ENCODE peak calls at places on chromosome 16, in six cellular contexts. V is HFFc6; F is activated CD4-positive, alpha-beta T cell treated with anti-CD3 and anti-CD28 coated beads, Interleukin-2, amount 50 U/mL, for 4 hours; N is T-helper 1 cell; Y is astrocyte of the spinal cord; U is stimulated activated CD8-positive, alpha-beta memory T cell treated with anti-CD3 and anti-CD28 coated beads, Interleukin-2, amount 100 ng/mL, for 1 hour. S is an unnamed sample.

GRCh38 chr16:84986879-84987278 is 24.5 kb downstream of the ZDHHC7 start:
- DNase-seq in V (no peak), F (no peak), N (no peak), Y (no peak), U (no peak), S (no peak)

GRCh38 chr16:73996624-73997339 is 299.8 kb upstream of the PSMD7 start:
- DNase-seq in V (no peak), F (no peak), N (no peak), Y (no peak), U (no peak), S (no peak)

GRCh38 chr16:47866431-47866830 is 289.4 kb downstream of the ABCC12 start:
- DNase-seq in V (no peak), F (no peak), N (no peak), Y (peak), U (no peak), S (peak)

GRCh38 chr16:29916979-29917378 is 9.0 kb downstream of the KCTD13 start:
- DNase-seq in V (no peak), F (no peak), N (no peak), Y (no peak), U (no peak), S (no peak)

GRCh38 chr16:4193920-4194319 is 48.0 kb downstream of the SRL start:
- DNase-seq in V (no peak), F (no peak), N (no peak), Y (no peak), U (no peak), S (no peak)

GRCh38 chr16:81276323-81276722 is 37.8 kb downstream of the BCO1 start:
- DNase-seq in V (no peak), F (no peak), N (no peak), Y (no peak), U (no peak), S (no peak)

GRCh38 chr16:86251682-86252081 is 258.6 kb upstream of the FOXF1 start:
- DNase-seq in V (no peak), F (no peak), N (no peak), Y (no peak), U (no peak), S (no peak)

GRCh38 chr16:86549893-86550190 is 5.2 kb downstream of the MTHFSD start:
- DNase-seq in V (no peak), F (no peak), N (no peak), Y (no peak), U (no peak), S (no peak)

GRCh38 chr16:13935408-13935807 is 15.5 kb downstream of the ERCC4 start:
- DNase-seq in V (no peak), F (no peak), N (no peak), Y (no peak), U (no peak), S (no peak)

GRCh38 chr16:81697886-81698635 is 81.0 kb upstream of the PLCG2 start:
- DNase-seq in V (no peak), F (no peak), N (no peak), Y (peak), U (no peak), S (no peak)

GRCh38 chr16:30777591-30778297 is 9.3 kb downstream of the ZNF629 start:
- DNase-seq in V (no peak), F (no peak), N (no peak), Y (no peak), U (no peak), S (no peak)

GRCh38 chr16:26175944-26176343 is 484.2 kb downstream of the HS3ST4 start:
- DNase-seq in V (no peak), F (no peak), N (no peak), Y (no peak), U (no peak), S (no peak)

GRCh38 chr16:89946515-89946914 is 2.0 kb upstream of the DEF8 start:
- DNase-seq in V (no peak), F (no peak), N (no peak), Y (no peak), U (no peak), S (no peak)

GRCh38 chr16:53626816-53627215 is 76.8 kb downstream of the RPGRIP1L start:
- DNase-seq in V (no peak), F (no peak), N (no peak), Y (no peak), U (no peak), S (no peak)

GRCh38 chr16:56237451-56237930 is 46.2 kb downstream of the GNAO1 start:
- DNase-seq in V (no peak), F (no peak), N (no peak), Y (no peak), U (no peak), S (no peak)

GRCh38 chr16:35207059-35207999 is 1747.9 kb downstream of the TP53TG3F start:
- DNase-seq in V (no peak), F (no peak), N (no peak), Y (no peak), U (no peak), S (no peak)

GRCh38 chr16:85082553-85083050 is 29.7 kb downstream of the CIBAR2 start:
- DNase-seq in V (no peak), F (no peak), N (no peak), Y (no peak), U (no peak), S (no peak)

GRCh38 chr16:46972429-46972970 is 974 bp downstream of the DNAJA2 start:
- DNase-seq in V (peak), F (no peak), N (peak), Y (peak), U (no peak), S (peak)

GRCh38 chr16:64421515-64421914 is 700.3 kb downstream of the CDH11 start:
- DNase-seq in V (no peak), F (no peak), N (no peak), Y (no peak), U (no peak), S (no peak)

GRCh38 chr16:17556276-17557052 is 85.7 kb upstream of the XYLT1 start:
- DNase-seq in V (peak), F (no peak), N (peak), Y (peak), U (no peak), S (peak)

GRCh38 chr16:56246051-56246817 is 54.9 kb downstream of the GNAO1 start:
- DNase-seq in V (peak), F (no peak), N (no peak), Y (no peak), U (no peak), S (peak)

GRCh38 chr16:58732545-58733247 is 1.4 kb downstream of the GOT2 start:
- DNase-seq in V (peak), F (no peak), N (peak), Y (peak), U (no peak), S (peak)

GRCh38 chr16:86517652-86518258 is 7.4 kb downstream of the FOXF1 start:
- DNase-seq in V (peak), F (no peak), N (no peak), Y (peak), U (no peak), S (peak)

GRCh38 chr16:82782715-82783251 is 156.0 kb downstream of the CDH13 start:
- DNase-seq in V (no peak), F (no peak), N (no peak), Y (peak), U (no peak), S (no peak)

GRCh38 chr16:8848939-8849391 is 19.8 kb downstream of the CARHSP1 start:
- DNase-seq in V (peak), F (no peak), N (no peak), Y (peak), U (no peak), S (peak)

GRCh38 chr16:71933913-71934696 is 38.8 kb downstream of the IST1 start:
- DNase-seq in V (peak), F (no peak), N (no peak), Y (peak), U (no peak), S (peak)

GRCh38 chr16:6558133-6558532 is 774.5 kb upstream of the RBFOX1 start:
- DNase-seq in V (no peak), F (no peak), N (no peak), Y (no peak), U (no peak), S (no peak)

GRCh38 chr16:69796285-69797118 is 34.4 kb downstream of the WWP2 start:
- DNase-seq in V (peak), F (peak), N (peak), Y (peak), U (no peak), S (peak)

GRCh38 chr16:6493555-6493954 is 839.1 kb upstream of the RBFOX1 start:
- DNase-seq in V (no peak), F (no peak), N (no peak), Y (no peak), U (no peak), S (no peak)

S was measured in EL.